ENCODE peak calls at places on chromosomes 7 and 10, in ten cellular contexts. M, N, Y, G, D, W, L, A, S and X are unnamed samples.

GRCh38 chr7:112619343-112619742 is 138.6 kb downstream of the LSMEM1 start:
- DNase-seq in M (no peak), N (no peak), Y (no peak), G (no peak), D (no peak), W (no peak), L (no peak), A (no peak), S (no peak), X (no peak)

GRCh38 chr7:132501956-132502355 is 74.3 kb downstream of the PLXNA4 start:
- DNase-seq in M (no peak), N (no peak), Y (no peak), G (peak; percentile 92), D (no peak), W (no peak), L (no peak), A (peak; percentile 21), S (no peak), X (no peak)

GRCh38 chr7:47149208-47149864 is 432.6 kb downstream of the TNS3 start:
- DNase-seq in M (no peak), N (no peak), Y (no peak), G (no peak), D (no peak), W (no peak), L (no peak), A (no peak), S (no peak), X (no peak)

GRCh38 chr10:73894245-73894971 is 16.5 kb upstream of the PLAU start:
- DNase-seq in M (no peak), N (peak; percentile 73), Y (no peak), G (peak; percentile 97), D (no peak), W (no peak), L (no peak), A (no peak), S (no peak), X (no peak)

GRCh38 chr7:50660830-50661175 is 95.6 kb upstream of the DDC start:
- DNase-seq in M (no peak), N (no peak), Y (no peak), G (no peak), D (no peak), W (no peak), L (no peak), A (no peak), S (no peak), X (no peak)

GRCh38 chr7:31044531-31044930 is 7.6 kb upstream of the ADCYAP1R1 start:
- DNase-seq in M (no peak), N (no peak), Y (no peak), G (no peak), D (no peak), W (no peak), L (no peak), A (no peak), S (no peak), X (no peak)

GRCh38 chr7:108875139-108875538 is 305.5 kb downstream of the DNAJB9 start:
- DNase-seq in M (peak; percentile 1), N (no peak), Y (no peak), G (peak; percentile 29), D (peak; percentile 10), W (no peak), L (no peak), A (no peak), S (no peak), X (no peak)

GRCh38 chr7:22351329-22351692 is 5.6 kb downstream of the RAPGEF5 start:
- DNase-seq in M (no peak), N (no peak), Y (no peak), G (no peak), D (no peak), W (no peak), L (no peak), A (no peak), S (no peak), X (no peak)

GRCh38 chr10:117632406-117632805 is 89.9 kb downstream of the EMX2 start:
- DNase-seq in M (no peak), N (no peak), Y (no peak), G (no peak), D (no peak), W (no peak), L (no peak), A (no peak), S (no peak), X (no peak)

GRCh38 chr7:131723926-131724325 is 167.5 kb upstream of the PODXL start:
- DNase-seq in M (no peak), N (no peak), Y (no peak), G (peak; percentile 26), D (no peak), W (no peak), L (no peak), A (no peak), S (no peak), X (peak; percentile 10)

GRCh38 chr10:26861326-26861998 is 704 bp upstream of the ABI1 start:
- DNase-seq in M (no peak), N (no peak), Y (no peak), G (no peak), D (no peak), W (no peak), L (no peak), A (no peak), S (no peak), X (no peak)

GRCh38 chr7:88312061-88312663 is 5.5 kb upstream of the STEAP4 start:
- DNase-seq in M (no peak), N (no peak), Y (no peak), G (no peak), D (no peak), W (no peak), L (peak; percentile 76), A (no peak), S (no peak), X (no peak)

GRCh38 chr10:103145860-103146466 is 47.1 kb downstream of the NT5C2 start:
- DNase-seq in M (peak; percentile 72), N (peak; percentile 50), Y (no peak), G (peak; percentile 39), D (no peak), W (no peak), L (peak; percentile 91), A (no peak), S (no peak), X (no peak)

GRCh38 chr7:92586403-92586802 is 3.8 kb downstream of the FAM133B start:
- DNase-seq in M (no peak), N (no peak), Y (no peak), G (no peak), D (no peak), W (no peak), L (no peak), A (no peak), S (no peak), X (no peak)

GRCh38 chr7:35482231-35482630 is 212.7 kb downstream of the HERPUD2 start:
- DNase-seq in M (no peak), N (no peak), Y (no peak), G (no peak), D (no peak), W (no peak), L (no peak), A (no peak), S (no peak), X (no peak)

GRCh38 chr7:75943864-75944263 is 28.9 kb downstream of the POR start:
- DNase-seq in M (no peak), N (no peak), Y (no peak), G (peak; percentile 90), D (peak; percentile 54), W (no peak), L (no peak), A (no peak), S (no peak), X (no peak)

GRCh38 chr10:30059209-30060107 is at the start of gene JCAD:
- DNase-seq in M (no peak), N (no peak), Y (peak; percentile 15), G (no peak), D (peak; percentile 16), W (no peak), L (peak; percentile 80), A (peak; percentile 90), S (no peak), X (peak; percentile 24)

GRCh38 chr7:131502810-131503545 is 53.5 kb downstream of the PODXL start:
- DNase-seq in M (no peak), N (no peak), Y (peak; percentile 25), G (peak; percentile 40), D (no peak), W (no peak), L (peak; percentile 72), A (no peak), S (no peak), X (peak; percentile 55)

GRCh38 chr10:15136960-15137359 is 31.5 kb downstream of the NMT2 start:
- DNase-seq in M (no peak), N (no peak), Y (no peak), G (no peak), D (no peak), W (no peak), L (no peak), A (no peak), S (no peak), X (no peak)

GRCh38 chr10:11145498-11145855 is 127.8 kb downstream of the CELF2 start:
- DNase-seq in M (no peak), N (no peak), Y (no peak), G (peak; percentile 52), D (no peak), W (no peak), L (peak; percentile 47), A (no peak), S (peak; percentile 7), X (no peak)

GRCh38 chr7:151110941-151111645 is 24.8 kb downstream of the AGAP3 start:
- DNase-seq in M (no peak), N (no peak), Y (peak; percentile 88), G (peak; percentile 66), D (peak; percentile 76), W (peak; percentile 23), L (peak; percentile 83), A (peak; percentile 82), S (peak; percentile 26), X (peak; percentile 33)

GRCh38 chr7:137492889-137493288 is 149.4 kb upstream of the PTN start:
- DNase-seq in M (no peak), N (no peak), Y (no peak), G (no peak), D (no peak), W (no peak), L (no peak), A (no peak), S (no peak), X (no peak)

GRCh38 chr10:122264442-122264841 is 6.7 kb upstream of the BTBD16 start:
- DNase-seq in M (no peak), N (no peak), Y (no peak), G (peak; percentile 40), D (no peak), W (no peak), L (no peak), A (no peak), S (no peak), X (no peak)

GRCh38 chr10:97542169-97543024 is 30.2 kb upstream of the ANKRD2 start:
- DNase-seq in M (peak; percentile 86), N (peak; percentile 75), Y (no peak), G (peak; percentile 98), D (no peak), W (peak; percentile 18), L (peak; percentile 83), A (no peak), S (no peak), X (no peak)

GRCh38 chr10:3385487-3385886 is 212.9 kb upstream of the PITRM1 start:
- DNase-seq in M (no peak), N (no peak), Y (no peak), G (no peak), D (no peak), W (no peak), L (no peak), A (no peak), S (no peak), X (no peak)

GRCh38 chr7:115102738-115103137 is 180.8 kb downstream of the MDFIC start:
- DNase-seq in M (no peak), N (no peak), Y (no peak), G (no peak), D (no peak), W (no peak), L (no peak), A (no peak), S (no peak), X (no peak)

GRCh38 chr7:110246118-110246517 is 844.8 kb upstream of the LRRN3 start:
- DNase-seq in M (no peak), N (no peak), Y (no peak), G (no peak), D (no peak), W (no peak), L (no peak), A (no peak), S (no peak), X (no peak)

GRCh38 chr10:4285121-4285520 is 500.1 kb upstream of the KLF6 start:
- DNase-seq in M (no peak), N (no peak), Y (no peak), G (no peak), D (no peak), W (no peak), L (no peak), A (no peak), S (no peak), X (no peak)